ENCODE peak calls at places on chromosomes 2 and 18, in ten cellular contexts. S is NCI-H2081; C is astrocyte of the spinal cord; A is COLO829; D is HS-5; Z is fibroblast of the conjunctiva; Y is stimulated activated naive CD8-positive, alpha-beta T cell treated with anti-CD3 and anti-CD28 coated beads, Interleukin-15, amount 100 ng/mL, for 72 hours; M is anterior cingulate cortex; F is NCI-H510A treated with DMSO at 0.1 percent for 48 hours; U is OCI-LY7. B is an unnamed sample.

GRCh38 chr2:208142925-208143799 is 2.8 kb downstream of the CRYGB start:
- DNase-seq in Y (no peak), C (no peak), A (no peak), D (no peak), F (peak; percentile 37), S (peak; percentile 57), M (no peak), Z (no peak), U (no peak), B (no peak)

GRCh38 chr2:46669996-46670793 is 190.8 kb downstream of the TMEM247 start:
- DNase-seq in Z (no peak), F (no peak), S (no peak), U (no peak), D (peak; percentile 38), Y (no peak), M (no peak), A (no peak), C (peak; percentile 51), B (no peak)

GRCh38 chr2:176554107-176555048 is 285.1 kb downstream of the MTX2 start:
- DNase-seq in D (peak; percentile 69), M (peak; percentile 4), U (peak; percentile 63), C (peak; percentile 77), F (peak; percentile 82), S (peak; percentile 72), Z (peak; percentile 55), Y (peak; percentile 19), A (peak; percentile 68), B (peak; percentile 21)

GRCh38 chr2:149226790-149227189 is 103.6 kb upstream of the LYPD6 start:
- DNase-seq in D (no peak), Z (no peak), A (no peak), M (no peak), F (no peak), Y (no peak), S (no peak), C (no peak), U (no peak), B (no peak)

GRCh38 chr2:33521791-33522281 is 45.4 kb downstream of the RASGRP3 start:
- DNase-seq in F (no peak), C (peak; percentile 86), A (peak; percentile 32), Y (no peak), S (no peak), Z (peak; percentile 83), M (no peak), U (no peak), D (no peak), B (no peak)

GRCh38 chr2:6352906-6353515 is 512.7 kb downstream of the CMPK2 start:
- DNase-seq in Y (no peak), C (peak; percentile 55), M (no peak), D (no peak), A (peak; percentile 49), F (no peak), Z (peak; percentile 4), U (peak; percentile 18), S (peak; percentile 37), B (no peak)

GRCh38 chr2:156695595-156695994 is 259.4 kb downstream of the GPD2 start:
- DNase-seq in M (no peak), A (no peak), C (no peak), U (no peak), Y (no peak), F (no peak), S (no peak), D (no peak), Z (no peak), B (no peak)

GRCh38 chr18:58862851-58863538 is 1.7 kb upstream of the ZNF532 start:
- DNase-seq in Z (no peak), M (no peak), U (peak; percentile 51), C (peak; percentile 76), S (peak; percentile 49), D (peak; percentile 20), A (no peak), Y (peak; percentile 22), F (peak; percentile 66), B (peak; percentile 49)

GRCh38 chr2:145123606-145124005 is 603.7 kb upstream of the ZEB2 start:
- DNase-seq in Y (no peak), M (no peak), S (no peak), C (no peak), U (no peak), F (no peak), D (no peak), A (no peak), Z (no peak), B (no peak)

GRCh38 chr2:25714740-25715139 is 41.4 kb upstream of the DTNB start:
- DNase-seq in S (no peak), M (no peak), Y (no peak), D (no peak), U (no peak), F (no peak), A (no peak), Z (no peak), C (no peak), B (no peak)

GRCh38 chr2:12437144-12437543 is 279.6 kb upstream of the TRIB2 start:
- DNase-seq in Y (no peak), M (no peak), C (no peak), F (no peak), U (no peak), Z (no peak), S (no peak), A (no peak), D (no peak), B (no peak)

GRCh38 chr2:43011142-43011491 is 215.3 kb downstream of the ZFP36L2 start:
- DNase-seq in A (no peak), F (no peak), U (no peak), M (no peak), Z (no peak), C (no peak), Y (no peak), S (no peak), D (no peak), B (no peak)

GRCh38 chr2:38123862-38124261 is 47.9 kb upstream of the CYP1B1 start:
- DNase-seq in S (no peak), F (no peak), C (no peak), Y (no peak), A (no peak), M (no peak), D (no peak), Z (no peak), U (no peak), B (no peak)

B was measured in GM12891.